ENCODE peak calls at places on chromosomes 7 and 10, in six cellular contexts. One of them, this sample, is unnamed.
A peak's percentile ranks its signal among the peaks of the same experiment; 100 is the strongest.

GRCh38 chr10:72764151-72764550 is 72.2 kb downstream of the MCU start:
- DNase-seq in A549: no peak
- DNase-seq in GM12892: no peak
- DNase-seq in HCT116: no peak
- DNase-seq in tibial nerve: no peak
- DNase-seq in NB4: no peak
- DNase-seq in this sample: peak; percentile 17

GRCh38 chr7:31327071-31327470 is 13.5 kb downstream of the NEUROD6 start:
- DNase-seq in A549: no peak
- DNase-seq in GM12892: no peak
- DNase-seq in HCT116: no peak
- DNase-seq in tibial nerve: no peak
- DNase-seq in NB4: no peak
- DNase-seq in this sample: peak; percentile 81

GRCh38 chr7:151885202-151885580 is 8.3 kb upstream of the PRKAG2 start:
- DNase-seq in A549: no peak
- DNase-seq in GM12892: no peak
- DNase-seq in HCT116: no peak
- DNase-seq in tibial nerve: no peak
- DNase-seq in NB4: no peak
- DNase-seq in this sample: no peak

GRCh38 chr7:122291189-122291588 is 13.4 kb downstream of the FEZF1 start:
- DNase-seq in A549: no peak
- DNase-seq in GM12892: no peak
- DNase-seq in HCT116: no peak
- DNase-seq in tibial nerve: no peak
- DNase-seq in NB4: no peak
- DNase-seq in this sample: no peak

GRCh38 chr7:120591-120991 is 71.8 kb upstream of the FAM20C start:
- DNase-seq in A549: no peak
- DNase-seq in GM12892: no peak
- DNase-seq in HCT116: no peak
- DNase-seq in tibial nerve: no peak
- DNase-seq in NB4: no peak
- DNase-seq in this sample: no peak

GRCh38 chr10:52486840-52487611 is 172.9 kb downstream of the DKK1 start:
- DNase-seq in A549: peak; percentile 36
- DNase-seq in GM12892: no peak
- DNase-seq in HCT116: no peak
- DNase-seq in tibial nerve: no peak
- DNase-seq in NB4: no peak
- DNase-seq in this sample: peak; percentile 30

GRCh38 chr7:92639213-92639896 is 49.2 kb upstream of the FAM133B start:
- DNase-seq in A549: no peak
- DNase-seq in GM12892: no peak
- DNase-seq in HCT116: no peak
- DNase-seq in tibial nerve: no peak
- DNase-seq in NB4: no peak
- DNase-seq in this sample: no peak

GRCh38 chr7:30596721-30597120 is 2.0 kb downstream of the GARS1 start:
- DNase-seq in A549: no peak
- DNase-seq in GM12892: no peak
- DNase-seq in HCT116: no peak
- DNase-seq in tibial nerve: no peak
- DNase-seq in NB4: no peak
- DNase-seq in this sample: no peak

GRCh38 chr7:131548371-131548770 is 8.1 kb downstream of the PODXL start:
- DNase-seq in A549: no peak
- DNase-seq in GM12892: no peak
- DNase-seq in HCT116: no peak
- DNase-seq in tibial nerve: no peak
- DNase-seq in NB4: no peak
- DNase-seq in this sample: no peak

GRCh38 chr7:32670105-32670504 is 174.8 kb downstream of the AVL9 start:
- DNase-seq in A549: peak; percentile 47
- DNase-seq in GM12892: no peak
- DNase-seq in HCT116: peak; percentile 84
- DNase-seq in tibial nerve: no peak
- DNase-seq in NB4: peak; percentile 87
- DNase-seq in this sample: peak; percentile 30

GRCh38 chr10:88990528-88991160 is at the start of gene FAS:
- DNase-seq in A549: peak; percentile 69
- DNase-seq in GM12892: peak; percentile 48
- DNase-seq in HCT116: peak; percentile 56
- DNase-seq in tibial nerve: peak; percentile 59
- DNase-seq in NB4: peak; percentile 91
- DNase-seq in this sample: peak; percentile 74

GRCh38 chr10:7788640-7789335 is 811 bp downstream of the ATP5F1C start:
- DNase-seq in A549: no peak
- DNase-seq in GM12892: no peak
- DNase-seq in HCT116: no peak
- DNase-seq in tibial nerve: no peak
- DNase-seq in NB4: no peak
- DNase-seq in this sample: no peak

GRCh38 chr10:34816067-34817002 is 1.2 kb upstream of the PARD3 start:
- DNase-seq in A549: peak; percentile 28
- DNase-seq in GM12892: no peak
- DNase-seq in HCT116: no peak
- DNase-seq in tibial nerve: no peak
- DNase-seq in NB4: peak; percentile 38
- DNase-seq in this sample: no peak

GRCh38 chr7:101843293-101844271 is 26.2 kb downstream of the CUX1 start:
- DNase-seq in A549: no peak
- DNase-seq in GM12892: no peak
- DNase-seq in HCT116: no peak
- DNase-seq in tibial nerve: no peak
- DNase-seq in NB4: no peak
- DNase-seq in this sample: no peak

GRCh38 chr10:90363799-90364483 is 493.9 kb downstream of the HTR7 start:
- DNase-seq in A549: no peak
- DNase-seq in GM12892: no peak
- DNase-seq in HCT116: no peak
- DNase-seq in tibial nerve: no peak
- DNase-seq in NB4: no peak
- DNase-seq in this sample: no peak

GRCh38 chr10:86342111-86342863 is 24.3 kb downstream of the GRID1 start:
- DNase-seq in A549: no peak
- DNase-seq in GM12892: no peak
- DNase-seq in HCT116: no peak
- DNase-seq in tibial nerve: no peak
- DNase-seq in NB4: no peak
- DNase-seq in this sample: no peak

DNA sequence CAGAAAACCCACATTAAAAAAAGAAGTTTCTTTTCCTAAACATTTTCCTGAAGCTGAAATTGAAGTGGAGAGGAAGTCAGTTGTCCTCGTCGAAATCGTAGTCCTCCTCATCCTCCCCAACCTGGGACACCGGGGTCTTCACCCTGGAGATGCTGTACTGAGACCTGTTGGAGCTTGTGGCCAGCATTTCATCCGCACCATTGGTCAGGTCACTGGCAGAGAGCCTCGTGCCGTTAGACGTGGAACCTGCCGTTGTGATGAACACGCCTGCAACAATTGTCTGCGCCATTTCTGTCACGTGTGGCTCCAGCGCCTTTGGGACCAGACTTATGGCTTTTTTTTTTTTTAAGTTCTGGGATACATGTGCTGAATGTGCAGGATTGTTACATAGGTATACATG is 23.8 kb downstream of the CD36 start:
- DNase-seq in A549: no peak
- DNase-seq in GM12892: no peak
- DNase-seq in HCT116: no peak
- DNase-seq in tibial nerve: no peak
- DNase-seq in NB4: no peak
- DNase-seq in this sample: no peak
- TF ChIP-seq POLR2A in A549: no peak
- TF ChIP-seq POLR2A in GM12892: no peak
- TF ChIP-seq POLR2A in HCT116: no peak
- TF ChIP-seq POLR2A in tibial nerve: no peak
- TF ChIP-seq POLR2A in NB4: no peak
- TF ChIP-seq POLR2A in this sample: no peak

DNA sequence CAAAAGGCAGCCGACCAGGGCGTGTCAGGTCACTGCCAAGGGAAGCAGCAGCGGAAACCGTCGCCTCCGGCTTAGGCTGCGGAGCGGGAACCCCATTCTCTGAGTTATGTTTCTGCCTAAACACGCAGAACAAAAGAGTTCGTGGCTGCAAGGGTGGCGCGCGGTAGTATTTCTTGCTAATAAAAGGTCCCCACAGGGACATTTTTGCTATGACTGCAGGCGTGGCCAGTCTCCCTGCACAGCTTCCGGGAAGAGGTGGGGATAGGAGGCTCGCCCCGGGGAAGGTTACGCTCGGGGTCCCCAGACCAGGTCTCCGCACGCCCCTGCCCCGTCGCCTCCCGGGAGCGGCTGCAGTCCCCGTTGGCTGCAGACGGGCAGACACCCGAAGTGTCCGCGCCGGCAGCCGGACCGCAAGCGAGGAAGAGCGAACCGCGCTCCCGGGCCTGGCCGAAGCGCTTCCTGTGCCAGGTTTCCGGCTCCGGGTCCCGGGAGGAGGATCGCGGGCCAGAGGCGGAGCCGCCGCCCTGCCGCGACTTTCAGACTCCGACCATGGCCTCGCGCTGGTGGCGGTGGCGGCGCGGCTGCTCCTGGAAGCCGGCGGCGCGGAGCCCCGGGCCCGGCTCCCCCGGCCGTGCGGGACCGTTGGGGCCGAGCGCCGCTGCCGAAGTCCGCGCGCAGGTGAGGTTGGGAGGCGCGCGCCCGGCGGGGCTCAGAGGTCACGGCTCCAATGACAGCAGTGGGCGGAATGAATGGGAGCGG is at the start of gene PDSS1:
- DNase-seq in A549: peak; percentile 73
- DNase-seq in GM12892: peak; percentile 71
- DNase-seq in HCT116: peak; percentile 28
- DNase-seq in tibial nerve: peak; percentile 45
- DNase-seq in NB4: peak; percentile 78
- DNase-seq in this sample: peak; percentile 72
- TF ChIP-seq POLR2A in A549: peak; percentile 48
- TF ChIP-seq POLR2A in GM12892: peak; percentile 88
- TF ChIP-seq POLR2A in HCT116: no peak
- TF ChIP-seq POLR2A in tibial nerve: peak; percentile 51
- TF ChIP-seq POLR2A in NB4: peak; percentile 57
- TF ChIP-seq POLR2A in this sample: no peak

DNA sequence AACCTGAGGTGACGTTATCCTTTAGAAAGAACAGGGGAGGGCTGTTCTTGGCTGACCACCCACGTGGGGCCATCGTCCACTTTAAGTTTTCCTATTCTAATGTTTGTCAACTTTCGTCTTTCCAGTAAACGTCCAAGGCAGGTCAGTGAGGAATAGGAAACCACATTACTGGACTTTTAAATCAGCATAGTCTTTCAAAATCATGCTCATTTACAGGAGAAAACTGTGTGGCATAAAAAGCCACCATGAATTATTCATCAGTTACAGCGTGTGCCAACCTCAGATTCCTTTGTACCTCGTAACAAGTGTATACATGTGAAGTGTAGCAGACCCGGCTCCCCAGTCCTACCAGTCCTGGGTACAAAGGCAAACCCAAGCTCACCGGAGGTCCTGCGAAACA is 25.1 kb upstream of the ABLIM1 start:
- DNase-seq in A549: no peak
- DNase-seq in GM12892: no peak
- DNase-seq in HCT116: no peak
- DNase-seq in tibial nerve: no peak
- DNase-seq in NB4: no peak
- DNase-seq in this sample: no peak
- TF ChIP-seq POLR2A in A549: no peak
- TF ChIP-seq POLR2A in GM12892: no peak
- TF ChIP-seq POLR2A in HCT116: no peak
- TF ChIP-seq POLR2A in tibial nerve: no peak
- TF ChIP-seq POLR2A in NB4: no peak
- TF ChIP-seq POLR2A in this sample: no peak

GRCh38 chr7:50837965-50838364 is 55.3 kb upstream of the GRB10 start:
- DNase-seq in A549: peak; percentile 43
- DNase-seq in GM12892: no peak
- DNase-seq in HCT116: no peak
- DNase-seq in tibial nerve: no peak
- DNase-seq in NB4: no peak
- DNase-seq in this sample: peak; percentile 61
- TF ChIP-seq POLR2A in A549: no peak
- TF ChIP-seq POLR2A in GM12892: no peak
- TF ChIP-seq POLR2A in HCT116: no peak
- TF ChIP-seq POLR2A in tibial nerve: no peak
- TF ChIP-seq POLR2A in NB4: no peak
- TF ChIP-seq POLR2A in this sample: no peak

This sample was measured in H54.